ENCODE peak calls at places on chromosomes 12 and 14, in four cellular contexts. M is CD8-positive, alpha-beta T cell; C is sigmoid colon; B is uterus. V is an unnamed sample.

GRCh38 chr14:22739423-22739822 is 27.1 kb upstream of the OXA1L start:
- DNase-seq in M (no peak), C (no peak), B (no peak), V (no peak)

GRCh38 chr12:53623986-53624385 is 2.2 kb downstream of the ATF7 start:
- DNase-seq in M (no peak), C (no peak), B (no peak), V (no peak)

GRCh38 chr12:88493651-88494050 is 86.6 kb downstream of the KITLG start:
- DNase-seq in M (no peak), C (no peak), B (no peak), V (no peak)

GRCh38 chr14:104766256-104766862 is 13.4 kb downstream of the SIVA1 start:
- DNase-seq in M (no peak), C (no peak), B (no peak), V (no peak)

GRCh38 chr14:44937547-44937946 is 24.2 kb downstream of the KLHL28 start:
- DNase-seq in M (no peak), C (no peak), B (no peak), V (no peak)

GRCh38 chr12:64531665-64532334 is 78.5 kb upstream of the RASSF3 start:
- DNase-seq in M (no peak), C (no peak), B (no peak), V (no peak)

GRCh38 chr14:75982724-75983358 is 1.0 kb upstream of the TGFB3 start:
- DNase-seq in M (no peak), C (peak; percentile 90), B (peak; percentile 87), V (peak; percentile 89)

GRCh38 chr12:25236190-25236589 is 14.5 kb downstream of the KRAS start:
- DNase-seq in M (no peak), C (no peak), B (no peak), V (no peak)

GRCh38 chr14:68124885-68125731 is 305.5 kb downstream of the RAD51B start:
- DNase-seq in M (no peak), C (no peak), B (no peak), V (no peak)

GRCh38 chr12:9143929-9144328 is 28.2 kb upstream of the A2M start:
- DNase-seq in M (no peak), C (no peak), B (no peak), V (no peak)

GRCh38 chr14:23559010-23559920 is 3.2 kb downstream of the THTPA start:
- DNase-seq in M (peak; percentile 51), C (no peak), B (no peak), V (no peak)

GRCh38 chr14:56528927-56529326 is 50.7 kb upstream of the TMEM260 start:
- DNase-seq in M (no peak), C (no peak), B (no peak), V (no peak)

GRCh38 chr14:98494582-98494981 is 777.4 kb downstream of the BCL11B start:
- DNase-seq in M (no peak), C (no peak), B (no peak), V (no peak)

GRCh38 chr14:94407906-94408305 is 19.5 kb upstream of the SERPINA1 start:
- DNase-seq in M (no peak), C (no peak), B (no peak), V (no peak)

GRCh38 chr12:121893901-121894540 is 5.4 kb downstream of the PSMD9 start:
- DNase-seq in M (no peak), C (no peak), B (no peak), V (no peak)

GRCh38 chr14:64235652-64236640 is 58.2 kb downstream of the ESR2 start:
- DNase-seq in M (no peak), C (no peak), B (no peak), V (no peak)

GRCh38 chr14:65927871-65928270 is 515.3 kb downstream of the FUT8 start:
- DNase-seq in M (peak; percentile 64), C (no peak), B (no peak), V (no peak)

GRCh38 chr14:68016243-68016914 is 196.8 kb downstream of the RAD51B start:
- DNase-seq in M (no peak), C (no peak), B (no peak), V (no peak)

GRCh38 chr12:41962171-41962572 is 182.5 kb downstream of the GXYLT1 start:
- DNase-seq in M (no peak), C (peak; percentile 64), B (no peak), V (no peak)

GRCh38 chr12:95998611-95999300 is 2.6 kb upstream of the HAL start:
- DNase-seq in M (peak; percentile 26), C (no peak), B (no peak), V (no peak)

GRCh38 chr14:53741379-53742225 is 215.0 kb downstream of the BMP4 start:
- DNase-seq in M (no peak), C (no peak), B (no peak), V (no peak)

GRCh38 chr12:60209933-60210332 is 614.1 kb downstream of the SLC16A7 start:
- DNase-seq in M (no peak), C (no peak), B (no peak), V (no peak)

GRCh38 chr12:2794261-2794735 is 472 bp upstream of the FKBP4 start:
- DNase-seq in M (peak; percentile 10), C (no peak), B (no peak), V (peak; percentile 83)

GRCh38 chr12:111596985-111597730 is 2.0 kb downstream of the ATXN2 start:
- DNase-seq in M (no peak), C (peak; percentile 68), B (peak; percentile 29), V (peak; percentile 78)

GRCh38 chr12:113238309-113238708 is 17.0 kb downstream of the TPCN1 start:
- DNase-seq in M (no peak), C (no peak), B (no peak), V (no peak)

GRCh38 chr12:124504273-124505000 is 63.0 kb downstream of the NCOR2 start:
- DNase-seq in M (no peak), C (no peak), B (peak; percentile 76), V (no peak)

GRCh38 chr14:54669759-54670630 is 103.1 kb downstream of the SAMD4A start:
- DNase-seq in M (peak; percentile 7), C (peak; percentile 95), B (peak; percentile 79), V (no peak)

GRCh38 chr12:31876568-31877424 is 82.4 kb upstream of the RESF1 start:
- DNase-seq in M (no peak), C (no peak), B (no peak), V (no peak)

DNA sequence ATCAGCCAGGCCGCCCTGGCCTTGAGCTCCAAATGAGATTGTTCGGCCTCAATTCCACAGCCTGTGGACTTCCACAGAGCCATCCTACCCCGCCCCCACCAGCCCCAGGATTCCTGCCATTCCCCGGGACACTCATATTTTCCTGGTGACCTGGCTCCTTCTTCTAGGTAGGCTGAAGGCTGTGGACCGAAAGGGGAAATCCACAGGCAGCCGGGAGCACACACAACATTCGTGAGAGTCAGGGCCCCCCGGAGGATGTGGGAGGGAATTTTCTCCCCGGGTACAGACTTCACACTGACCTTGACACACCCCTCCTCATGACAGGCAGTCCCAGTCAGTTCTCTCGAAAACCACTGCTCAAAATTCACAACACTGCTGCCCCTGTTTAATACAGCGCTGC is 39.9 kb downstream of the RIN3 start:
- DNase-seq in M (no peak), C (no peak), B (peak; percentile 36), V (no peak)
- TF ChIP-seq CTCF in M (no peak), C (no peak), B (no peak), V (no peak)

DNA sequence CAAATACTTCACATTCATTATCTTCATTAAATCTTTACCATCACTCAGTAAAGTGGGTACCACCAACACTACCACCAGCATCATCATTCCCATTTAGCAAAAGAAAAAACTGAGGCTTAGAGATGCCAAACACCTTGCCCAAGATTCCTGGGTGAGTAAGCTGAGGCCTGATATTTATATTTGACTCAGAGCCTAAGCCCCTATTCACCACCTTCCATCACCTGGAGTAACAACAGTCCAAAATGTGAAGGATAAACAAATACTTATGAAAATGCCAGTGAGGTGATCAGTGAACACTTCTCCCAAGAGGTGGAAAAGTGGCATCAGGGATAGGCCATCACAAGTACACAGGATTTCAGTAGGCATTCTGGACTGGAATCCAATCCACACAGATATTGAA is 3.7 kb downstream of the SLC38A1 start:
- DNase-seq in M (no peak), C (no peak), B (no peak), V (no peak)
- H3K27ac ChIP-seq in M (peak overlapping the region; percentile 8), C (peak overlapping the region; percentile 92), B (no peak overlapping the region), V (no peak overlapping the region)

GRCh38 chr14:33432407-33433023 is 493.8 kb downstream of the NPAS3 start:
- DNase-seq in M (no peak), C (no peak), B (no peak), V (no peak)

GRCh38 chr14:33430414-33430813 is 491.7 kb downstream of the NPAS3 start:
- DNase-seq in M (no peak), C (no peak), B (no peak), V (no peak)

GRCh38 chr14:33441633-33442032 is 503.0 kb downstream of the NPAS3 start:
- DNase-seq in M (no peak), C (no peak), B (no peak), V (no peak)

DNA sequence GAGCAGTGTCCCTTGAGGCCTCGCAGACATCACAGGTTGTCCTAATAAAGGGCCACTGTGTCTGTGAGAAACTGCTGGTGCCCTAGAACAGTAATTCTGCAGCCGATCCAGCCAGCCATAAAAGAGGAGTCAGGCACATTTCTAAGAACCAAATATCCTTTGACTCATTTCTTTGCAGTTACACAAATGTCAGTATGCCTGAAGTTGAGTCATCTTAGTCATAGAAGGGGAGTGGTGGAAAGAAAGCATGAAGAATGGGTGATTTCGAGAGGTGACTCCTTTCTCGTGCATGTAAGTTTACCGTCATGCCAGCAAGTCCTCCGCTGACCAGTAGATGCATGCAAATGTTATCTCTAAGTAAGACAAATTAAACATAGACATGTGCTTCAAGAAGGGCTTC is 497.2 kb downstream of the NPAS3 start:
- DNase-seq in M (no peak), C (no peak), B (no peak), V (no peak)
- TF ChIP-seq CTCF in M (no peak), C (no peak), B (no peak), V (no peak)

GRCh38 chr14:100542619-100543205 is 44.5 kb downstream of the BEGAIN start:
- DNase-seq in M (no peak), C (peak; percentile 51), B (no peak), V (no peak)

GRCh38 chr14:100539766-100540140 is 47.5 kb downstream of the BEGAIN start:
- DNase-seq in M (no peak), C (peak; percentile 54), B (peak; percentile 10), V (no peak)

GRCh38 chr14:100540141-100540925 is 46.9 kb downstream of the BEGAIN start:
- DNase-seq in M (no peak), C (peak; percentile 56), B (peak; percentile 17), V (no peak)

GRCh38 chr14:100541621-100542560 is 45.3 kb downstream of the BEGAIN start:
- DNase-seq in M (no peak), C (peak; percentile 62), B (no peak), V (no peak)

GRCh38 chr14:100540926-100541620 is 46.1 kb downstream of the BEGAIN start:
- DNase-seq in M (no peak), C (peak; percentile 48), B (no peak), V (no peak)
- H3K27ac ChIP-seq in M (no peak overlapping the region), C (no peak overlapping the region), B (no peak overlapping the region), V (no peak overlapping the region)

V was measured in coronary artery.